ENCODE peak calls at places on chromosome 1, in four cellular contexts. One of them, this sample, is unnamed.

GRCh38 chr1:21270086-21270689 is 20.1 kb downstream of the ECE1 start:
- DNase-seq in H1: peak
- DNase-seq in ovary: no peak
- DNase-seq in upper lobe of left lung: no peak
- DNase-seq in this sample: peak

GRCh38 chr1:94481473-94481933 is 60.1 kb downstream of the F3 start:
- DNase-seq in H1: peak
- DNase-seq in ovary: peak
- DNase-seq in upper lobe of left lung: no peak
- DNase-seq in this sample: peak

GRCh38 chr1:240693036-240693435 is 81.1 kb upstream of the GREM2 start:
- DNase-seq in H1: no peak
- DNase-seq in ovary: no peak
- DNase-seq in upper lobe of left lung: no peak
- DNase-seq in this sample: no peak

GRCh38 chr1:94020764-94021579 is 100.0 kb downstream of the ABCA4 start:
- DNase-seq in H1: no peak
- DNase-seq in ovary: no peak
- DNase-seq in upper lobe of left lung: no peak
- DNase-seq in this sample: no peak

GRCh38 chr1:176670853-176671252 is 207.9 kb downstream of the PAPPA2 start:
- DNase-seq in H1: no peak
- DNase-seq in ovary: no peak
- DNase-seq in upper lobe of left lung: no peak
- DNase-seq in this sample: no peak

GRCh38 chr1:221263831-221264767 is 384.9 kb downstream of the HLX start:
- DNase-seq in H1: peak
- DNase-seq in ovary: no peak
- DNase-seq in upper lobe of left lung: no peak
- DNase-seq in this sample: peak

GRCh38 chr1:196209983-196210382 is 398.3 kb downstream of the KCNT2 start:
- DNase-seq in H1: no peak
- DNase-seq in ovary: no peak
- DNase-seq in upper lobe of left lung: no peak
- DNase-seq in this sample: no peak

GRCh38 chr1:108862017-108862610 is 5.2 kb upstream of the AKNAD1 start:
- DNase-seq in H1: peak
- DNase-seq in ovary: no peak
- DNase-seq in upper lobe of left lung: no peak
- DNase-seq in this sample: no peak

GRCh38 chr1:17725811-17726582 is 29.1 kb upstream of the ACTL8 start:
- DNase-seq in H1: no peak
- DNase-seq in ovary: no peak
- DNase-seq in upper lobe of left lung: no peak
- DNase-seq in this sample: no peak

GRCh38 chr1:206681359-206681758 is 3.3 kb upstream of the MAPKAPK2 start:
- DNase-seq in H1: no peak
- DNase-seq in ovary: no peak
- DNase-seq in upper lobe of left lung: no peak
- DNase-seq in this sample: no peak

GRCh38 chr1:175146535-175147213 is 45.9 kb downstream of the KIAA0040 start:
- DNase-seq in H1: peak
- DNase-seq in ovary: peak
- DNase-seq in upper lobe of left lung: peak
- DNase-seq in this sample: peak

GRCh38 chr1:19925342-19926070 is 2.1 kb upstream of the PLA2G2E start:
- DNase-seq in H1: no peak
- DNase-seq in ovary: no peak
- DNase-seq in upper lobe of left lung: no peak
- DNase-seq in this sample: no peak

GRCh38 chr1:11784993-11785769 is 20.6 kb downstream of the MTHFR start:
- DNase-seq in H1: peak
- DNase-seq in ovary: peak
- DNase-seq in upper lobe of left lung: peak
- DNase-seq in this sample: peak

GRCh38 chr1:22749919-22750670 is 39.5 kb downstream of the EPHB2 start:
- DNase-seq in H1: no peak
- DNase-seq in ovary: peak
- DNase-seq in upper lobe of left lung: no peak
- DNase-seq in this sample: no peak

GRCh38 chr1:92444351-92444750 is 42.4 kb downstream of the GFI1 start:
- DNase-seq in H1: no peak
- DNase-seq in ovary: no peak
- DNase-seq in upper lobe of left lung: no peak
- DNase-seq in this sample: no peak

GRCh38 chr1:109274533-109275476 is 8.1 kb downstream of the PSRC1 start:
- DNase-seq in H1: no peak
- DNase-seq in ovary: no peak
- DNase-seq in upper lobe of left lung: peak
- DNase-seq in this sample: no peak

GRCh38 chr1:241612533-241613505 is 27.4 kb downstream of the CHML start:
- DNase-seq in H1: no peak
- DNase-seq in ovary: no peak
- DNase-seq in upper lobe of left lung: no peak
- DNase-seq in this sample: no peak

GRCh38 chr1:162498442-162498785 is 796 bp downstream of the UHMK1 start:
- DNase-seq in H1: no peak
- DNase-seq in ovary: no peak
- DNase-seq in upper lobe of left lung: no peak
- DNase-seq in this sample: no peak

GRCh38 chr1:5448486-5448885 is 543.7 kb downstream of the NPHP4 start:
- DNase-seq in H1: peak
- DNase-seq in ovary: no peak
- DNase-seq in upper lobe of left lung: no peak
- DNase-seq in this sample: no peak

GRCh38 chr1:160538985-160539651 is 16.1 kb upstream of the SLAMF6 start:
- DNase-seq in H1: no peak
- DNase-seq in ovary: no peak
- DNase-seq in upper lobe of left lung: no peak
- DNase-seq in this sample: no peak

GRCh38 chr1:154420172-154420571 is 15.0 kb downstream of the IL6R start:
- DNase-seq in H1: no peak
- DNase-seq in ovary: peak
- DNase-seq in upper lobe of left lung: peak
- DNase-seq in this sample: peak

GRCh38 chr1:44842763-44843655 is at the start of gene PTCH2:
- DNase-seq in H1: peak
- DNase-seq in ovary: peak
- DNase-seq in upper lobe of left lung: peak
- DNase-seq in this sample: peak

GRCh38 chr1:24373044-24373443 is 40.5 kb downstream of the STPG1 start:
- DNase-seq in H1: no peak
- DNase-seq in ovary: no peak
- DNase-seq in upper lobe of left lung: no peak
- DNase-seq in this sample: peak

GRCh38 chr1:1230656-1231399 is 973 bp downstream of the SDF4 start:
- DNase-seq in H1: no peak
- DNase-seq in ovary: no peak
- DNase-seq in upper lobe of left lung: peak
- DNase-seq in this sample: no peak

GRCh38 chr1:1232801-1233566 is 947 bp downstream of the B3GALT6 start:
- DNase-seq in H1: no peak
- DNase-seq in ovary: peak
- DNase-seq in upper lobe of left lung: peak
- DNase-seq in this sample: no peak

GRCh38 chr1:1229770-1230169 is 2.0 kb downstream of the SDF4 start:
- DNase-seq in H1: no peak
- DNase-seq in ovary: no peak
- DNase-seq in upper lobe of left lung: peak
- DNase-seq in this sample: no peak

GRCh38 chr1:1232224-1232800 is at the start of gene B3GALT6:
- DNase-seq in H1: no peak
- DNase-seq in ovary: no peak
- DNase-seq in upper lobe of left lung: no peak
- DNase-seq in this sample: no peak

DNA sequence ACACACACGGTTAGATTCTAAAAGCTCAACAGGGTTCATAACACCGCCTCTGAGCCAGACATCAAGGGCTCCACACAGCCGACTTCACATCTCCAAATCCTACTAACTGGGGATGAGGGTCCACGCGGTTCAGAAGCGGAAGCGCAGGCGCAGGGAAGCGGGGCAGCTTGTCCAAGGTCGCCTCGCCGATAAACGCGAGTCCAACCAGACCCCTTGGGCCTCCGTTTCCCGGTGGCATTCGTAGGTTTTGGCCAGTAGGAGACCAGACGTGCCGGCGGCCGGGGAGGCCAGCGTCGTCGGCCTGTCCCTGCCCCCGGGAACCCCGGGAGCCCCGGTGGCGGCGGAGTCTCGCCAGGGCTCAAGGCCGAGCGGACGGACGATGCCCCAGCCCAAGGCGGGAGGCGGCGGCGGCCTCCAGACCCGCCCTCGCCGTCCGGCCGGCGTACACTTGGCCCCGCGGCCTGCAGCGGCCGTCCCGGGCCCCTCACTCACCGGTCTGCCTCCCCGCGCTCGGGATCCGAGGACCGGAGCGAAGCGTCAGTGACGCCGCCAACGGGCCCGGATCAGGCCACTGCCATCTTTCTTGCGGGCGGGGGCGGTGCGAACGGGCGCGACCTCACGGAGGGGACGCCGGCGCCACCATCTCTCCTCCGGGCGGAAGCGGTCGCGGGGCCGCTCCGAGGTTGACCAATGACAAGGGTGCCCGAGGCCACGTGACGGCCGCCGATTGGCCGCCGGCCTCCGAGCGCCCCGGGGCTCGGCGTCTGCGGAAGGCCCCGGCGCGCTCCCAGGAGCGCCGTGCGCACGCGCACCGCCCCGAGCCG is at the start of gene SDF4:
- DNase-seq in H1: peak
- DNase-seq in ovary: peak
- DNase-seq in upper lobe of left lung: peak
- DNase-seq in this sample: peak
- TF ChIP-seq POLR2A in H1: peak
- TF ChIP-seq POLR2A in ovary: peak
- TF ChIP-seq POLR2A in upper lobe of left lung: peak
- TF ChIP-seq POLR2A in this sample: peak

DNA sequence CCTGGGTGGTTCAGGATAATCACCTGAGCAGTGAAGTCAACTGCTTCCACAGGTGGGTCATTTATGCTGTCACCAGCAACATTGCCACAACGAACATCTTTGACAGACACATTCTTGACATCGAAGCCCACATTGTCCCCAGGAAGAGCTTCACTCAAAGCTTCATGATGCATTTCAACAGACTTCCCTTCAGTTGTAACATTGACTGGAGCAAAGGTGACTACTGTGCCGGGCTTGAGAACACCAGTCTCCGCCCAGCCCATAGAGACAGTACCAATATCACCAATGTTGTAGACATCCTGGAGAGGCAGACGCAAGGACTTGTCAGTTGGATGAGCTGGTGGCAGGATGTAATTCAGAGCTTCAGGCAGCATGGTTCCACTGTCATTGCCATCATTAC is 74.9 kb downstream of the SERINC2 start:
- DNase-seq in H1: no peak
- DNase-seq in ovary: no peak
- DNase-seq in upper lobe of left lung: no peak
- DNase-seq in this sample: no peak
- TF ChIP-seq POLR2A in H1: no peak
- TF ChIP-seq POLR2A in ovary: no peak
- TF ChIP-seq POLR2A in upper lobe of left lung: no peak
- TF ChIP-seq POLR2A in this sample: no peak

DNA sequence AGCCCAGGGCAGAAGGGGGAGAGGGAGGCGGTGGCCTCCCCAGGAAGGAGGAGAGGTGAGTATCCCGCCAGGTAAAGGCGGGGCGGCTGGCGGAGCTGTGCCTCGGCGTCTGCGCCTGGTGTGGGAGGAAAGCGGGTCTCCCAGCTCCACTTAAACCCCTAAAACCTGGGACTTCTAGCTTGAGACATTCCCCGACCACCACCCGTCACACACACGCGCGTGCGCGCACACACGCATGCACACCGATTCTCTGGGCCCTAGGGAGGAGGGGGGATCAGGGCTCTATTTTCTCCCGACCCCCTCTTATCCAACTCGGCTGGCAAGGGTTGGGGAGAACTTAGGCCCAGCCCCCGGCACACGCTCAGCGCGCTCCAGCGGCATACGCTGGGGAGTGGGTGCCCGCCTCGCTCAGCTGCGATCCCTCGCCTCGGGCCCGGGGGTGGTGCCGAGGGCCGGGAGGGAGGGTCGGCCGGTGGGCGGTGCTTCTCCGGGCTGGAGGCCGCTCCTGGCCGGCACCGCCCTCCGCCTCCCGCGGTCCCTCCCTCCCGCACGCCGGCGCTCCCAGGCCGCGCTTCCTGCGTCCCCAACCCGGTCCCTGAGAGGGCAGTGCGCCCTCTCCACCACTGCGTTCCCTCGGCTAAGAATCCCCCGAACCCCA is at the start of gene TMEM51:
- DNase-seq in H1: peak
- DNase-seq in ovary: peak
- DNase-seq in upper lobe of left lung: peak
- DNase-seq in this sample: peak
- TF ChIP-seq POLR2A in H1: no peak
- TF ChIP-seq POLR2A in ovary: peak
- TF ChIP-seq POLR2A in upper lobe of left lung: no peak
- TF ChIP-seq POLR2A in this sample: no peak

GRCh38 chr1:85202864-85203255 is 2.0 kb upstream of the SYDE2 start:
- DNase-seq in H1: no peak
- DNase-seq in ovary: no peak
- DNase-seq in upper lobe of left lung: no peak
- DNase-seq in this sample: no peak

GRCh38 chr1:85200870-85201339 is at the start of gene SYDE2:
- DNase-seq in H1: peak
- DNase-seq in ovary: peak
- DNase-seq in upper lobe of left lung: peak
- DNase-seq in this sample: peak

GRCh38 chr1:85202092-85202863 is 1.5 kb upstream of the SYDE2 start:
- DNase-seq in H1: no peak
- DNase-seq in ovary: no peak
- DNase-seq in upper lobe of left lung: no peak
- DNase-seq in this sample: no peak

GRCh38 chr1:85200367-85200869 is 398 bp downstream of the SYDE2 start:
- DNase-seq in H1: peak
- DNase-seq in ovary: peak
- DNase-seq in upper lobe of left lung: no peak
- DNase-seq in this sample: peak

DNA sequence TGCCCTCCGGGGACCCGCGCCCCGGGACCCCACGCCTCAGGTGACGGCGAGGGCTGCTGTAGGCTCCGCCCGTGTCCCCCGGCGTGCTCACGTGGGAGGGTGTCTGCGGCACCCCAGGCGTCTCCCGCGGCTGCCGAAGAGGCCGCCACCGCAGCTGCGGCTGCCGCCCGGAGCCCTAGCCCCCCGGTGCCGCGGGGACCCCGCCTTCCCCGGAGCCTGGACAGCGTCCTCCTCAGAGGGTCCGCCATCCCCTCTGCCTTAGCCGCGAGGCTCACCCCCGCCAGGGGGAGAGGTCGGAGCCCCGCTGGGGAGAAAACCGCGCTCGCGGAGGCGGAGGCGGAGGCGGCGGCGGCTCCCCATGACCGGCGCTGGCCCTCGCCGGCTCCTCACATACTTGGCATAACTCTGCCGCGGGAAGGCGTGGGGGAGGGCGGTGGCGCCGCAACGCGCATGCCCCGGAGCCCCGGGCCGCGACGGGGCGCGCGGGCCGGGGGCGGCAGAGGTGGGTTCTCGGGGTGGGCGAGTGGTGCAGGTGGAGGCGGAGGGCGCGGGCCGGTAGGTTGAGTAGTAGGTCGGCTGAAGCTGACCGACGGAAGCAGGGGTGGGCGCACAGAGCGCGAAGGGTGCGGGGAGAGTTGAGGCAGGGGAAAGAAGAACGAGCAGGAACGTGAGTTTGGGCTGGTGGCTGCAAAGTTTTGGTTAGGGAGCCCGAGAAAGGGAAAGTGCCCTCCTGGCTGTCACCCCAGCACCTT is 700 bp upstream of the SYDE2 start:
- DNase-seq in H1: peak
- DNase-seq in ovary: peak
- DNase-seq in upper lobe of left lung: peak
- DNase-seq in this sample: peak
- TF ChIP-seq POLR2A in H1: no peak
- TF ChIP-seq POLR2A in ovary: peak
- TF ChIP-seq POLR2A in upper lobe of left lung: peak
- TF ChIP-seq POLR2A in this sample: no peak